ENCODE peak calls at places on chromosome 18, in six cellular contexts. N, D, V, H, K and A are unnamed samples.

GRCh38 chr18:36608107-36608506 is 220.7 kb downstream of the TPGS2 start:
- DNase-seq in N (no peak), D (no peak), V (no peak), H (no peak), K (no peak), A (no peak)

GRCh38 chr18:62485684-62486083 is 37.1 kb upstream of the ZCCHC2 start:
- DNase-seq in N (no peak), D (no peak), V (peak), H (no peak), K (peak), A (no peak)

GRCh38 chr18:3294435-3295080 is 32.6 kb downstream of the MYL12B start:
- DNase-seq in N (no peak), D (peak), V (peak), H (no peak), K (peak), A (no peak)

GRCh38 chr18:76376668-76377358 is 118.2 kb downstream of the ZNF516 start:
- DNase-seq in N (no peak), D (no peak), V (no peak), H (no peak), K (peak), A (no peak)

GRCh38 chr18:26460449-26461091 is 87.8 kb downstream of the KCTD1 start:
- DNase-seq in N (no peak), D (peak), V (peak), H (no peak), K (peak), A (no peak)

GRCh38 chr18:58593930-58594329 is 35.0 kb downstream of the ALPK2 start:
- DNase-seq in N (no peak), D (no peak), V (no peak), H (no peak), K (no peak), A (no peak)

GRCh38 chr18:68406761-68407160 is 308.1 kb downstream of the TMX3 start:
- DNase-seq in N (no peak), D (no peak), V (no peak), H (no peak), K (peak), A (no peak)

GRCh38 chr18:75538727-75539126 is 111.2 kb upstream of the SMIM21 start:
- DNase-seq in N (no peak), D (no peak), V (no peak), H (no peak), K (peak), A (no peak)

GRCh38 chr18:76839395-76839794 is 17.0 kb downstream of the ZNF236 start:
- DNase-seq in N (no peak), D (no peak), V (no peak), H (no peak), K (peak), A (no peak)

GRCh38 chr18:37481058-37481457 is 84.5 kb downstream of the CELF4 start:
- DNase-seq in N (no peak), D (no peak), V (no peak), H (no peak), K (no peak), A (no peak)

GRCh38 chr18:68874361-68874760 is 76.5 kb downstream of the CCDC102B start:
- DNase-seq in N (no peak), D (no peak), V (peak), H (no peak), K (peak), A (no peak)

GRCh38 chr18:42078711-42079110 is 123.7 kb downstream of the PIK3C3 start:
- DNase-seq in N (no peak), D (no peak), V (peak), H (no peak), K (peak), A (no peak)

GRCh38 chr18:2979871-2980606 is 32.9 kb downstream of the LPIN2 start:
- DNase-seq in N (no peak), D (no peak), V (no peak), H (no peak), K (peak), A (no peak)

GRCh38 chr18:1357724-1358123 is 453.1 kb downstream of the ADCYAP1 start:
- DNase-seq in N (no peak), D (no peak), V (no peak), H (no peak), K (no peak), A (no peak)

GRCh38 chr18:37254256-37254880 is 311.2 kb downstream of the CELF4 start:
- DNase-seq in N (no peak), D (peak), V (no peak), H (no peak), K (no peak), A (no peak)